ENCODE peak calls at places on chromosomes 12 and 14, in nine cellular contexts. Z is fibroblast of lung, W is astrocyte, E is AG04450, T is thoracic aorta, K is neuronal stem cell, X is hepatocyte, M is K562, F is substantia nigra. C is an unnamed sample.

GRCh38 chr12:126588586-126589249 is 1523.5 kb downstream of the AACS start:
- DNase-seq in Z (no peak), W (peak), E (no peak), T (no peak), K (no peak), X (no peak), M (no peak), F (no peak), C (no peak)

GRCh38 chr14:91265404-91265803 is 20.9 kb upstream of the GPR68 start:
- DNase-seq in Z (no peak), W (no peak), E (no peak), T (no peak), K (no peak), X (no peak), M (no peak), F (no peak), C (no peak)

GRCh38 chr12:75888398-75888797 is 143.2 kb downstream of the PHLDA1 start:
- DNase-seq in Z (no peak), W (no peak), E (no peak), T (no peak), K (no peak), X (no peak), M (no peak), F (no peak), C (no peak)

GRCh38 chr14:74978416-74978947 is 23.1 kb upstream of the PGF start:
- DNase-seq in Z (no peak), W (no peak), E (no peak), T (no peak), K (no peak), X (no peak), M (no peak), F (no peak), C (no peak)

GRCh38 chr12:13195244-13195643 is 1.3 kb upstream of the EMP1 start:
- DNase-seq in Z (no peak), W (no peak), E (no peak), T (no peak), K (no peak), X (no peak), M (no peak), F (no peak), C (peak)

GRCh38 chr14:81396108-81396507 is 4.0 kb downstream of the STON2 start:
- DNase-seq in Z (peak), W (no peak), E (no peak), T (no peak), K (no peak), X (no peak), M (no peak), F (no peak), C (no peak)

GRCh38 chr14:101020971-101021370 is 117.4 kb upstream of the RTL1 start:
- DNase-seq in Z (no peak), W (no peak), E (no peak), T (no peak), K (no peak), X (no peak), M (no peak), F (no peak), C (no peak)

GRCh38 chr14:21795456-21795855 is 121.8 kb upstream of the OR4E1 start:
- DNase-seq in Z (no peak), W (no peak), E (no peak), T (no peak), K (no peak), X (no peak), M (no peak), F (no peak), C (no peak)

GRCh38 chr14:103121846-103122577 is 1.2 kb upstream of the TNFAIP2 start:
- DNase-seq in Z (peak), W (peak), E (no peak), T (no peak), K (no peak), X (peak), M (peak), F (peak), C (no peak)

DNA sequence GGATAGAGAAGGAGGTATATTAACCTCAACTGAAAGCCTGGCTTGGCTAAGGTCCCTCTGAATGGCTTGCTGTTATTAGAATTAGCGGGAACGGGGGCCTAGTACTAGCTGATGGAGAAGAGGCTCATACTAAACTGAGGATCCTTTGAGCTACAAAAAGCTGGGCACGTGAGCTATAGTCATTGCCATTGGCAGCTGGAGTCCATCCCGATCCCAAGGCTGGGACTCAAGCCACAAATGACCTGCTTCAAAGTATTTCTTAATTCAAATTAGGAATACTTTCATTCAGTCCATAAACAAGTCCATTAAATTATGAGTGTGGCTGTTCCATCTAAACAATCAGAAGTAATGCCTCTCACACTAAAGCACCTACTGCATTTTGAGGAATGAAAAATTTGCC is 114.5 kb downstream of the DACT1 start:
- DNase-seq in Z (peak), W (no peak), E (no peak), T (no peak), K (no peak), X (no peak), M (no peak), F (no peak), C (no peak)
- H3K27ac ChIP-seq in Z (no peak), W (no peak), E (no peak), T (peak), K (no peak), X (no peak), M (no peak), F (peak), C (no peak)

GRCh38 chr12:124006582-124007170 is 33.7 kb downstream of the ZNF664 start:
- DNase-seq in Z (no peak), W (no peak), E (no peak), T (no peak), K (no peak), X (no peak), M (peak), F (no peak), C (no peak)

GRCh38 chr12:124004233-124004875 is 31.3 kb downstream of the ZNF664 start:
- DNase-seq in Z (peak), W (no peak), E (peak), T (no peak), K (no peak), X (no peak), M (no peak), F (no peak), C (no peak)

GRCh38 chr12:124007810-124008570 is 35.0 kb downstream of the ZNF664 start:
- DNase-seq in Z (peak), W (peak), E (no peak), T (no peak), K (no peak), X (no peak), M (no peak), F (no peak), C (no peak)

GRCh38 chr12:124007356-124007755 is 34.3 kb downstream of the ZNF664 start:
- DNase-seq in Z (no peak), W (no peak), E (no peak), T (no peak), K (no peak), X (no peak), M (no peak), F (no peak), C (no peak)

GRCh38 chr12:124005736-124006581 is 32.9 kb downstream of the ZNF664 start:
- DNase-seq in Z (no peak), W (no peak), E (no peak), T (no peak), K (no peak), X (no peak), M (no peak), F (peak), C (no peak)
- H3K27ac ChIP-seq in Z (no peak), W (no peak), E (no peak), T (no peak), K (no peak), X (peak), M (peak), F (peak), C (no peak)

GRCh38 chr12:113796852-113797534 is 169.1 kb downstream of the RBM19 start:
- DNase-seq in Z (no peak), W (no peak), E (no peak), T (no peak), K (no peak), X (no peak), M (no peak), F (no peak), C (no peak)
- H3K27ac ChIP-seq in Z (no peak), W (no peak), E (no peak), T (no peak), K (no peak), X (no peak), M (no peak), F (no peak), C (no peak)

DNA sequence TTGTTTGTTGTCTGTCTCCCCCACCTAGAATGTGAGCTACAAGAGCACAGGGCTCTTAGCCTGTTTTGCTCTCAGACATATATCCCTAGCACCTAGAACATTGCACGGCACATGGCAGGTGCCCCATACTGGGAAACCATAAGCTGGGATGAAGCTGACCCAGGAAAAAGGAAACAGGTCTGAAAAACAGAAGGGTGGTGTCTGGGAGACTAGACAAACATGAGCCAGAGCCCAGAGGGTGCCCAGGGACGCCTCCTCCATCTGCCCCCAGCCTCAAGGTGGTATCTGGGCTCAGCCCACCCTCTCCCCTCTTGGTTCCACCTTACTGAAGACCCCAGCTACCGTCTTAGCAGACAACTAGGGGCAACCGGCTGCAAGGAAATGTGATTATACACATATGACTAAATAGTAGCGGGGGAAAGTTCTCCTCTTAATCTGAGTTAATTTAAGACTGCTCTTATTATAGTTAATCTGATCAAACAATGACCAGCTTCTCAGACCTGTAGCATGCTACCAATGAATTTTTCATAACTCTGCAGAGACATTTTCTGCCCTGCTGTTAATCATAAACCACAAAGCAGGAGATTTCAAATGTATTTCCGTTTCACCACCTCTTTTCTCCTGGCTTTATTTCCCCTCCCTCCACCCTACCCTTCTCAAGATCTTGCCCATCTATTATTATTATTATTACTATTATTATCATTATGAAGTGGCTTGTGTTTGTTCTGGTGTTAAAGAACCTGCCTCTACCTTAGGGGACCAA is 31.9 kb downstream of the KSR2 start:
- DNase-seq in Z (no peak), W (no peak), E (no peak), T (no peak), K (no peak), X (no peak), M (no peak), F (no peak), C (no peak)
- H3K27ac ChIP-seq in Z (no peak), W (no peak), E (no peak), T (no peak), K (no peak), X (no peak), M (no peak), F (no peak), C (no peak)